ENCODE peak calls at places on chromosome 11, in five cellular contexts. B, Q, N, A and G are unnamed samples.

GRCh38 chr11:109123811-109124787 is 297.9 kb upstream of the C11orf87 start:
- DNase-seq in B (no peak), Q (peak; percentile 65), N (no peak), A (no peak), G (no peak)

GRCh38 chr11:120563698-120564572 is 52.4 kb downstream of the GRIK4 start:
- DNase-seq in B (no peak), Q (peak; percentile 51), N (no peak), A (peak; percentile 63), G (peak; percentile 49)

GRCh38 chr11:123063396-123064267 is 1.7 kb upstream of the HSPA8 start:
- DNase-seq in B (no peak), Q (peak; percentile 74), N (peak; percentile 80), A (no peak), G (peak; percentile 20)

GRCh38 chr11:95108671-95109551 is 19.3 kb downstream of the ENDOD1 start:
- DNase-seq in B (no peak), Q (peak; percentile 51), N (no peak), A (no peak), G (no peak)

GRCh38 chr11:74568028-74568427 is 24.4 kb upstream of the POLD3 start:
- DNase-seq in B (no peak), Q (no peak), N (no peak), A (no peak), G (no peak)

GRCh38 chr11:92211576-92212167 is 12.9 kb upstream of the FAT3 start:
- DNase-seq in B (no peak), Q (peak; percentile 33), N (no peak), A (peak; percentile 26), G (peak; percentile 39)

GRCh38 chr11:6876325-6876724 is at the start of gene OR10A4:
- DNase-seq in B (no peak), Q (no peak), N (no peak), A (no peak), G (no peak)

GRCh38 chr11:17801166-17801565 is 66.6 kb downstream of the KCNC1 start:
- DNase-seq in B (no peak), Q (no peak), N (no peak), A (no peak), G (no peak)

GRCh38 chr11:119029340-119030028 is 1.2 kb downstream of the SLC37A4 start:
- DNase-seq in B (no peak), Q (peak; percentile 6), N (peak; percentile 28), A (no peak), G (no peak)

GRCh38 chr11:96056581-96056980 is 132.7 kb upstream of the MTMR2 start:
- DNase-seq in B (no peak), Q (no peak), N (no peak), A (no peak), G (no peak)

GRCh38 chr11:123653997-123654565 is 343 bp downstream of the SCN3B start:
- DNase-seq in B (no peak), Q (peak; percentile 51), N (no peak), A (no peak), G (peak; percentile 62)

GRCh38 chr11:63763506-63764200 is 4.9 kb downstream of the ZFTA start:
- DNase-seq in B (no peak), Q (peak; percentile 62), N (no peak), A (peak; percentile 13), G (peak; percentile 31)

GRCh38 chr11:35539781-35540281 is 14.4 kb upstream of the PAMR1 start:
- DNase-seq in B (peak; percentile 89), Q (peak; percentile 97), N (no peak), A (no peak), G (no peak)

GRCh38 chr11:84465040-84465439 is 1162.1 kb downstream of the DLG2 start:
- DNase-seq in B (no peak), Q (no peak), N (no peak), A (no peak), G (no peak)

GRCh38 chr11:110531056-110531756 is 101.5 kb downstream of the FDX1 start:
- DNase-seq in B (no peak), Q (no peak), N (no peak), A (no peak), G (no peak)

GRCh38 chr11:11979487-11980117 is 28.8 kb downstream of the DKK3 start:
- DNase-seq in B (peak; percentile 68), Q (peak; percentile 67), N (no peak), A (no peak), G (no peak)

GRCh38 chr11:101126551-101127347 is 2.9 kb downstream of the PGR start:
- DNase-seq in B (no peak), Q (peak; percentile 43), N (no peak), A (peak; percentile 9), G (peak; percentile 13)

GRCh38 chr11:16173798-16174197 is 182.5 kb downstream of the SOX6 start:
- DNase-seq in B (no peak), Q (no peak), N (no peak), A (no peak), G (no peak)

GRCh38 chr11:32118025-32118974 is 27.4 kb downstream of the RCN1 start:
- DNase-seq in B (no peak), Q (peak; percentile 54), N (no peak), A (no peak), G (no peak)

GRCh38 chr11:19403196-19403895 is 162.6 kb upstream of the E2F8 start:
- DNase-seq in B (no peak), Q (no peak), N (no peak), A (no peak), G (no peak)

GRCh38 chr11:57406337-57406904 is 16.0 kb upstream of the PRG2 start:
- DNase-seq in B (no peak), Q (no peak), N (peak; percentile 58), A (no peak), G (no peak)

GRCh38 chr11:21927628-21928027 is 265.3 kb upstream of the ANO5 start:
- DNase-seq in B (no peak), Q (no peak), N (no peak), A (no peak), G (no peak)

GRCh38 chr11:88206746-88207145 is 31.5 kb upstream of the RAB38 start:
- DNase-seq in B (peak; percentile 1), Q (no peak), N (peak; percentile 26), A (no peak), G (no peak)

GRCh38 chr11:130427581-130428211 is 713 bp downstream of the ADAMTS8 start:
- DNase-seq in B (no peak), Q (no peak), N (no peak), A (peak; percentile 43), G (peak; percentile 56)

GRCh38 chr11:2432628-2433071 is 11.7 kb downstream of the TRPM5 start:
- DNase-seq in B (no peak), Q (no peak), N (no peak), A (no peak), G (no peak)

GRCh38 chr11:76656571-76657081 is 13.9 kb downstream of the LRRC32 start:
- DNase-seq in B (no peak), Q (peak; percentile 42), N (no peak), A (no peak), G (no peak)

GRCh38 chr11:19079643-19080440 is 19.3 kb upstream of the MRGPRX2 start:
- DNase-seq in B (peak; percentile 86), Q (peak; percentile 89), N (no peak), A (no peak), G (no peak)

GRCh38 chr11:3853935-3854659 is 1.4 kb upstream of the STIM1 start:
- DNase-seq in B (no peak), Q (no peak), N (peak; percentile 92), A (no peak), G (no peak)

GRCh38 chr11:9459573-9460321 is 1.1 kb upstream of the ZNF143 start:
- DNase-seq in B (peak; percentile 15), Q (peak; percentile 79), N (peak; percentile 72), A (peak; percentile 7), G (no peak)

GRCh38 chr11:133078591-133079179 is 453.6 kb downstream of the OPCML start:
- DNase-seq in B (no peak), Q (peak; percentile 58), N (peak; percentile 58), A (peak; percentile 72), G (peak; percentile 70)
- TF ChIP-seq CTCF in B (peak; percentile 91), Q (peak; percentile 75), N (peak; percentile 73), A (peak; percentile 95), G (peak; percentile 85)

GRCh38 chr11:133399855-133400625 is 132.3 kb downstream of the OPCML start:
- DNase-seq in B (no peak), Q (no peak), N (no peak), A (no peak), G (no peak)

GRCh38 chr11:133402551-133402950 is 129.8 kb downstream of the OPCML start:
- DNase-seq in B (no peak), Q (no peak), N (no peak), A (no peak), G (no peak)

GRCh38 chr11:133406493-133406892 is 125.8 kb downstream of the OPCML start:
- DNase-seq in B (no peak), Q (no peak), N (no peak), A (no peak), G (no peak)

GRCh38 chr11:133408402-133408801 is 123.9 kb downstream of the OPCML start:
- DNase-seq in B (no peak), Q (no peak), N (no peak), A (no peak), G (no peak)

DNA sequence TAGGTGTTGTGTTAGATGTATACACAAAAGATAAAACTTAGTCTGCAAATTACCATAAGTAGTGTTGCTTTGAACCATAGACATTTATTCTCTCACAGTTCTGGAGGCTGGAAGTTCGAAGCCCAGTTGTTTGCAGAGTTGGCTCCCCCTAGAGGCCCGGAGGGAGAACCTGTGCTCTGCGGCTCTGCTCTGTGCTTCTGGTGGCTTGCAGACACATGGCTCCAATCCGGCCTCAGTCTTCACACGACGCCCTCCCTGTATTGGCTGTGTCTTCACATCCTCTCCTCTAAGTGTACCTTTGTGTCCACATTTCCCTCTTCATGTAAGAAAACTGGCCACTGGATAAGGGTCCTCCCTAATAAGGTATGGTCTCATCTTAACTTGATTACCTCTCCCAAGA is 128.4 kb downstream of the OPCML start:
- DNase-seq in B (no peak), Q (no peak), N (peak; percentile 35), A (no peak), G (peak; percentile 16)
- TF ChIP-seq CTCF in B (no peak), Q (no peak), N (peak; percentile 48), A (peak; percentile 47), G (peak; percentile 15)

DNA sequence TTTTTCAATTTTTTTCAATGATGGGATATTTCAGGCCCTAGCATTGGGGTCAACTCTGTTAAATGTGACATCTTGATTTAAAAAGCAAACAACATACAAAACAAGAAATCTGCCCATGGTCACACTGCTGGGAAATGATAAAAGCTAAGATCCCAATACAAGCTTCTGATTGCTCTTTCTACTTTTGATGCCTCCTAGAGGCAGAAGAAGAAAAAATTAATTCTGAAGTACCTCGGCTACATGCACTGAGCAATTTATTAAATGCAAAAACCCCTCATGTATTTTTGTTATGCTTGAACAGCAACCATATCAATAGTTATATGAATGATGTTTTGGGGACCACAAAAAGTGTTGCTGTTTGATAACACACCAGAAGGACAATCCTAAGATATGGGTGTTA is 342.1 kb upstream of the NARS2 start:
- DNase-seq in B (no peak), Q (no peak), N (no peak), A (no peak), G (no peak)
- TF ChIP-seq CTCF in B (peak; percentile 15), Q (peak; percentile 24), N (no peak), A (no peak), G (no peak)

GRCh38 chr11:761526-762108 is 14.4 kb downstream of the TALDO1 start:
- DNase-seq in B (no peak), Q (no peak), N (no peak), A (no peak), G (no peak)

GRCh38 chr11:763073-763463 is 14.2 kb downstream of the GATD1 start:
- DNase-seq in B (no peak), Q (no peak), N (no peak), A (no peak), G (no peak)

GRCh38 chr11:764322-765024 is 12.8 kb downstream of the GATD1 start:
- DNase-seq in B (no peak), Q (no peak), N (no peak), A (no peak), G (no peak)

GRCh38 chr11:763549-764321 is 13.6 kb downstream of the GATD1 start:
- DNase-seq in B (no peak), Q (no peak), N (no peak), A (no peak), G (no peak)

GRCh38 chr11:762421-763072 is 14.7 kb downstream of the GATD1 start:
- DNase-seq in B (no peak), Q (peak; percentile 74), N (no peak), A (no peak), G (no peak)
- TF ChIP-seq CTCF in B (peak; percentile 49), Q (peak; percentile 3), N (peak; percentile 13), A (peak; percentile 26), G (no peak)